ENCODE peak calls at places on chromosomes 2 and 18, in eight cellular contexts. U is NCI-H1092 treated with DMSO at 0.1 percent for 48 hours; J is DMS153; Z is EL; A is GM18507; R is T-helper 2 cell; F is stimulated activated naive B cell treated with anti-CD40 and anti-IgM and Interleukin-4, amounts not matched to agents 10 μg/mL and 1 μg/mL and 100 μg/mL, for 72 hours; I is HTR-8/SVneo. Q is an unnamed sample.

GRCh38 chr18:54607213-54607934 is 16.3 kb downstream of the DYNAP start:
- DNase-seq in A (no peak), Z (no peak), F (no peak), J (peak), I (no peak), R (no peak), U (peak), Q (no peak)

GRCh38 chr2:224983719-224984388 is 58.4 kb downstream of the DOCK10 start:
- DNase-seq in J (peak), U (peak), I (no peak), R (no peak), F (no peak), Z (peak), A (no peak), Q (peak)

GRCh38 chr18:26637324-26637723 is 89.0 kb upstream of the KCTD1 start:
- DNase-seq in J (no peak), F (no peak), U (no peak), I (no peak), R (no peak), Z (no peak), A (no peak), Q (no peak)

GRCh38 chr2:20645301-20645701 is 5.6 kb downstream of the HS1BP3 start:
- DNase-seq in Z (no peak), J (no peak), I (no peak), A (no peak), U (no peak), R (no peak), F (no peak), Q (no peak)

GRCh38 chr2:222825031-222825430 is 35.8 kb upstream of the ACSL3 start:
- DNase-seq in R (no peak), I (no peak), A (no peak), F (no peak), Z (no peak), U (no peak), J (no peak), Q (no peak)

GRCh38 chr2:176445831-176446433 is 176.7 kb downstream of the MTX2 start:
- DNase-seq in J (no peak), R (no peak), I (no peak), U (no peak), A (no peak), F (no peak), Z (peak), Q (no peak)

GRCh38 chr2:76391663-76392062 is 680.9 kb upstream of the GCFC2 start:
- DNase-seq in A (no peak), J (no peak), Z (no peak), I (no peak), U (peak), F (no peak), R (no peak), Q (no peak)

GRCh38 chr2:165016772-165017411 is 61.6 kb upstream of the SLC38A11 start:
- DNase-seq in J (no peak), U (peak), R (no peak), A (no peak), F (peak), Z (peak), I (peak), Q (peak)

GRCh38 chr18:45557296-45557695 is 58.0 kb upstream of the SLC14A2 start:
- DNase-seq in I (no peak), J (no peak), F (no peak), A (no peak), Z (no peak), U (no peak), R (no peak), Q (no peak)

GRCh38 chr18:80196528-80197320 is 50.6 kb downstream of the PARD6G start:
- DNase-seq in J (no peak), F (no peak), I (no peak), U (no peak), R (no peak), A (no peak), Z (peak), Q (no peak)

GRCh38 chr2:238449909-238450417 is 23.2 kb downstream of the ASB1 start:
- DNase-seq in J (no peak), F (no peak), A (no peak), Z (peak), U (no peak), I (no peak), R (no peak), Q (no peak)

GRCh38 chr2:202113571-202114142 is 40.6 kb downstream of the KIAA2012 start:
- DNase-seq in R (no peak), Z (peak), J (no peak), U (no peak), F (no peak), I (no peak), A (no peak), Q (no peak)

GRCh38 chr18:10076502-10077030 is 162.8 kb downstream of the VAPA start:
- DNase-seq in I (no peak), A (no peak), Z (no peak), F (no peak), J (no peak), R (no peak), U (no peak), Q (no peak)

GRCh38 chr2:176464886-176465564 is 195.8 kb downstream of the MTX2 start:
- DNase-seq in I (no peak), Z (no peak), A (no peak), J (peak), R (no peak), U (no peak), F (no peak), Q (peak)

GRCh38 chr2:84959494-84960156 is 11.3 kb upstream of the KCMF1 start:
- DNase-seq in J (peak), U (peak), I (no peak), A (no peak), Z (peak), F (no peak), R (no peak), Q (no peak)

GRCh38 chr2:189265696-189266320 is 86.2 kb upstream of the COL5A2 start:
- DNase-seq in A (no peak), J (no peak), I (no peak), U (no peak), Z (peak), R (no peak), F (no peak), Q (no peak)

GRCh38 chr2:117812443-117812842 is 2.0 kb upstream of the DDX18 start:
- DNase-seq in F (no peak), R (no peak), I (no peak), J (no peak), U (no peak), Z (no peak), A (no peak), Q (no peak)

GRCh38 chr2:111250448-111251030 is 129.8 kb downstream of the BCL2L11 start:
- DNase-seq in F (no peak), Z (no peak), R (no peak), I (no peak), J (no peak), A (no peak), U (no peak), Q (no peak)

GRCh38 chr2:120647487-120647886 is 88.2 kb upstream of the GLI2 start:
- DNase-seq in U (no peak), R (no peak), F (no peak), J (no peak), Z (peak), I (no peak), A (no peak), Q (no peak)

GRCh38 chr2:186780701-186781316 is 68.2 kb downstream of the ZSWIM2 start:
- DNase-seq in U (peak), I (peak), R (no peak), F (no peak), J (no peak), A (no peak), Z (peak), Q (no peak)

GRCh38 chr2:231355802-231356473 is 39.6 kb upstream of the B3GNT7 start:
- DNase-seq in I (no peak), U (no peak), Z (no peak), R (no peak), A (no peak), F (no peak), J (no peak), Q (no peak)

GRCh38 chr2:74917702-74918619 is 40.5 kb upstream of the POLE4 start:
- DNase-seq in A (no peak), U (no peak), R (no peak), Z (peak), I (peak), F (no peak), J (no peak), Q (no peak)

GRCh38 chr2:113142290-113142689 is 14.9 kb downstream of the IL1RN start:
- DNase-seq in A (no peak), F (no peak), Z (no peak), J (no peak), R (no peak), I (no peak), U (no peak), Q (no peak)

GRCh38 chr18:58338961-58339722 is 289.7 kb downstream of the ALPK2 start:
- DNase-seq in R (no peak), F (no peak), Z (peak), I (no peak), A (no peak), J (no peak), U (no peak), Q (no peak)

GRCh38 chr2:105925390-105925789 is 180.7 kb downstream of the NCK2 start:
- DNase-seq in Z (no peak), I (no peak), R (no peak), J (no peak), F (no peak), A (no peak), U (peak), Q (no peak)

GRCh38 chr2:213306320-213306942 is 22.2 kb downstream of the SPAG16 start:
- DNase-seq in I (no peak), F (no peak), U (no peak), A (no peak), Z (peak), R (no peak), J (no peak), Q (no peak)

GRCh38 chr2:120245520-120245835 is 7.2 kb upstream of the RALB start:
- DNase-seq in J (peak), A (no peak), U (no peak), R (no peak), F (no peak), I (peak), Z (no peak), Q (peak)

GRCh38 chr2:28274911-28275685 is 117.6 kb upstream of the FOSL2 start:
- DNase-seq in A (no peak), F (no peak), R (no peak), Z (peak), J (no peak), U (no peak), I (peak), Q (no peak)

Q was measured in SHP77 treated with DMSO at 0.1 percent for 48 hours.